ENCODE peak calls at places on chromosomes 7 and 10, in five cellular contexts. K, P, R, J and E are unnamed samples.
A peak's percentile ranks its signal among the peaks of the same experiment; 100 is the strongest.

GRCh38 chr10:34861293-34862004 is 46.4 kb upstream of the PARD3 start:
- DNase-seq in R (no peak), J (no peak), P (no peak), K (peak; percentile 67), E (no peak)

GRCh38 chr10:122478971-122479370 is 17.6 kb downstream of the HTRA1 start:
- DNase-seq in R (no peak), K (no peak), J (no peak), P (no peak), E (no peak)

GRCh38 chr7:4297843-4298219 is 384.3 kb upstream of the FOXK1 start:
- DNase-seq in K (no peak), P (no peak), R (no peak), J (no peak), E (no peak)

GRCh38 chr10:118423800-118424479 is 81.8 kb upstream of the FAM204A start:
- DNase-seq in K (peak; percentile 83), P (peak; percentile 38), R (peak; percentile 3), J (peak; percentile 63), E (peak; percentile 23)

GRCh38 chr10:126135939-126136595 is 239.7 kb downstream of the FANK1 start:
- DNase-seq in K (no peak), J (no peak), R (no peak), P (peak; percentile 18), E (no peak)

GRCh38 chr10:73810735-73811465 is 498 bp downstream of the NDST2 start:
- DNase-seq in J (no peak), K (peak; percentile 24), P (no peak), R (peak; percentile 25), E (peak; percentile 46)

GRCh38 chr7:106100863-106101262 is 11.2 kb downstream of the SYPL1 start:
- DNase-seq in K (no peak), J (no peak), R (no peak), P (no peak), E (no peak)

GRCh38 chr10:124596116-124596785 is 134.6 kb downstream of the LHPP start:
- DNase-seq in J (no peak), R (no peak), P (no peak), K (no peak), E (no peak)

GRCh38 chr10:91909178-91909677 is at the start of gene FGFBP3:
- DNase-seq in P (peak; percentile 33), R (no peak), K (peak; percentile 53), J (no peak), E (no peak)